ENCODE peak calls at places on chromosomes 1 and 21, in eight cellular contexts. C, N, Q, H, X, G, S and V are unnamed samples.

GRCh38 chr1:117093091-117093534 is 28.4 kb downstream of the TRIM45 start:
- DNase-seq in C (peak; percentile 100), N (peak; percentile 23), Q (no peak), H (no peak), X (peak; percentile 96), G (no peak), S (no peak), V (peak; percentile 99)

GRCh38 chr1:190193508-190193907 is 284.2 kb downstream of the BRINP3 start:
- DNase-seq in C (no peak), N (no peak), Q (no peak), H (no peak), X (no peak), G (no peak), S (no peak), V (no peak)

GRCh38 chr1:116538527-116538926 is 32.3 kb downstream of the CD58 start:
- DNase-seq in C (peak; percentile 84), N (no peak), Q (peak; percentile 85), H (no peak), X (peak; percentile 46), G (peak; percentile 9), S (no peak), V (peak; percentile 89)

GRCh38 chr1:37764888-37765441 is at the start of gene EPHA10:
- DNase-seq in C (no peak), N (no peak), Q (no peak), H (no peak), X (no peak), G (no peak), S (no peak), V (no peak)

GRCh38 chr1:23598424-23598823 is 39.1 kb upstream of the ID3 start:
- DNase-seq in C (no peak), N (peak; percentile 56), Q (no peak), H (no peak), X (no peak), G (no peak), S (no peak), V (no peak)

GRCh38 chr1:28160677-28161328 is 15.7 kb downstream of the PTAFR start:
- DNase-seq in C (peak; percentile 84), N (no peak), Q (no peak), H (no peak), X (no peak), G (no peak), S (no peak), V (peak; percentile 42)

GRCh38 chr1:178688244-178688643 is 36.8 kb upstream of the RALGPS2 start:
- DNase-seq in C (peak; percentile 86), N (no peak), Q (no peak), H (no peak), X (no peak), G (no peak), S (no peak), V (no peak)

GRCh38 chr1:111140680-111140967 is 601 bp downstream of the CEPT1 start:
- DNase-seq in C (peak; percentile 54), N (no peak), Q (peak; percentile 72), H (no peak), X (peak; percentile 35), G (peak; percentile 51), S (no peak), V (peak; percentile 80)

GRCh38 chr1:204241914-204242313 is 28.1 kb upstream of the GOLT1A start:
- DNase-seq in C (no peak), N (no peak), Q (no peak), H (no peak), X (no peak), G (no peak), S (no peak), V (no peak)

GRCh38 chr1:180195401-180195800 is 34.7 kb upstream of the LHX4 start:
- DNase-seq in C (no peak), N (no peak), Q (no peak), H (no peak), X (no peak), G (no peak), S (no peak), V (no peak)

GRCh38 chr21:18499761-18500376 is 96.3 kb upstream of the TMPRSS15 start:
- DNase-seq in C (peak; percentile 48), N (peak; percentile 56), Q (peak; percentile 32), H (no peak), X (peak; percentile 43), G (no peak), S (no peak), V (peak; percentile 42)

GRCh38 chr1:119853155-119853554 is 41.9 kb upstream of the REG4 start:
- DNase-seq in C (no peak), N (no peak), Q (no peak), H (no peak), X (no peak), G (no peak), S (no peak), V (no peak)

GRCh38 chr1:218699411-218699810 is 354.3 kb downstream of the TGFB2 start:
- DNase-seq in C (no peak), N (no peak), Q (no peak), H (no peak), X (no peak), G (no peak), S (no peak), V (no peak)

GRCh38 chr1:174051956-174052355 is 29.8 kb upstream of the RC3H1 start:
- DNase-seq in C (peak; percentile 88), N (peak; percentile 17), Q (no peak), H (no peak), X (no peak), G (no peak), S (no peak), V (no peak)

GRCh38 chr1:56061824-56062223 is 517.5 kb downstream of the PLPP3 start:
- DNase-seq in C (no peak), N (no peak), Q (no peak), H (no peak), X (no peak), G (no peak), S (no peak), V (no peak)

GRCh38 chr21:27192286-27192685 is 225.4 kb upstream of the ADAMTS5 start:
- DNase-seq in C (peak; percentile 45), N (no peak), Q (no peak), H (no peak), X (no peak), G (no peak), S (no peak), V (no peak)

GRCh38 chr1:31799196-31799894 is 16.5 kb downstream of the SPOCD1 start:
- DNase-seq in C (no peak), N (no peak), Q (no peak), H (no peak), X (no peak), G (no peak), S (no peak), V (no peak)

GRCh38 chr1:115182012-115182715 is 92.9 kb upstream of the TSPAN2 start:
- DNase-seq in C (peak; percentile 73), N (no peak), Q (no peak), H (no peak), X (peak; percentile 78), G (no peak), S (no peak), V (peak; percentile 88)

GRCh38 chr1:153614189-153614900 is 1.4 kb upstream of the S100A16 start:
- DNase-seq in C (no peak), N (no peak), Q (peak; percentile 48), H (peak; percentile 41), X (no peak), G (no peak), S (no peak), V (no peak)

GRCh38 chr1:28642056-28642846 is 616 bp downstream of the TAF12 start:
- DNase-seq in C (peak; percentile 5), N (peak; percentile 21), Q (no peak), H (peak; percentile 73), X (peak; percentile 5), G (peak; percentile 25), S (no peak), V (no peak)

GRCh38 chr21:20617130-20617529 is 381.1 kb upstream of the NCAM2 start:
- DNase-seq in C (no peak), N (peak; percentile 0), Q (no peak), H (no peak), X (no peak), G (no peak), S (no peak), V (no peak)

GRCh38 chr1:67441183-67441582 is 11.0 kb upstream of the SERBP1 start:
- DNase-seq in C (peak; percentile 75), N (no peak), Q (no peak), H (no peak), X (no peak), G (no peak), S (no peak), V (peak; percentile 23)

GRCh38 chr21:42439284-42440186 is 35.8 kb downstream of the UBASH3A start:
- DNase-seq in C (peak; percentile 3), N (no peak), Q (no peak), H (no peak), X (no peak), G (no peak), S (peak; percentile 18), V (no peak)